ENCODE peak calls at places on chromosomes 6 and 20, in eight cellular contexts. One of them, this sample, is unnamed.

GRCh38 chr20:40741507-40742106 is 52.6 kb upstream of the MAFB start:
- DNase-seq in naive B cell: peak; percentile 6
- DNase-seq in activated naive CD4-positive, alpha-beta T cell: no peak
- DNase-seq in NCI-H2081: peak; percentile 2
- DNase-seq in CD4-positive, alpha-beta T cell: no peak
- DNase-seq in mammary epithelial cell: peak; percentile 37
- DNase-seq in heart left ventricle: no peak
- DNase-seq in fibroblast of lung: peak; percentile 55
- DNase-seq in this sample: no peak

GRCh38 chr20:61869750-61870507 is 195.8 kb downstream of the TAF4 start:
- DNase-seq in naive B cell: no peak
- DNase-seq in activated naive CD4-positive, alpha-beta T cell: no peak
- DNase-seq in NCI-H2081: no peak
- DNase-seq in CD4-positive, alpha-beta T cell: no peak
- DNase-seq in mammary epithelial cell: no peak
- DNase-seq in heart left ventricle: peak; percentile 48
- DNase-seq in fibroblast of lung: no peak
- DNase-seq in this sample: no peak

GRCh38 chr20:62623488-62624324 is 18.6 kb upstream of the SLCO4A1 start:
- DNase-seq in naive B cell: peak; percentile 83
- DNase-seq in activated naive CD4-positive, alpha-beta T cell: peak; percentile 46
- DNase-seq in NCI-H2081: no peak
- DNase-seq in CD4-positive, alpha-beta T cell: peak; percentile 78
- DNase-seq in mammary epithelial cell: peak; percentile 91
- DNase-seq in heart left ventricle: peak; percentile 96
- DNase-seq in fibroblast of lung: peak; percentile 83
- DNase-seq in this sample: no peak

GRCh38 chr20:49699200-49699992 is 14.3 kb downstream of the B4GALT5 start:
- DNase-seq in naive B cell: no peak
- DNase-seq in activated naive CD4-positive, alpha-beta T cell: no peak
- DNase-seq in NCI-H2081: no peak
- DNase-seq in CD4-positive, alpha-beta T cell: no peak
- DNase-seq in mammary epithelial cell: peak; percentile 93
- DNase-seq in heart left ventricle: no peak
- DNase-seq in fibroblast of lung: peak; percentile 26
- DNase-seq in this sample: no peak

GRCh38 chr6:96171112-96171511 is 155.3 kb downstream of the FUT9 start:
- DNase-seq in naive B cell: no peak
- DNase-seq in activated naive CD4-positive, alpha-beta T cell: no peak
- DNase-seq in NCI-H2081: no peak
- DNase-seq in CD4-positive, alpha-beta T cell: no peak
- DNase-seq in mammary epithelial cell: no peak
- DNase-seq in heart left ventricle: no peak
- DNase-seq in fibroblast of lung: no peak
- DNase-seq in this sample: no peak

GRCh38 chr6:24757610-24758009 is 17.1 kb upstream of the GMNN start:
- DNase-seq in naive B cell: no peak
- DNase-seq in activated naive CD4-positive, alpha-beta T cell: no peak
- DNase-seq in NCI-H2081: no peak
- DNase-seq in CD4-positive, alpha-beta T cell: no peak
- DNase-seq in mammary epithelial cell: no peak
- DNase-seq in heart left ventricle: no peak
- DNase-seq in fibroblast of lung: no peak
- DNase-seq in this sample: no peak

GRCh38 chr6:136030131-136030530 is 178.6 kb downstream of the PDE7B start:
- DNase-seq in naive B cell: no peak
- DNase-seq in activated naive CD4-positive, alpha-beta T cell: no peak
- DNase-seq in NCI-H2081: no peak
- DNase-seq in CD4-positive, alpha-beta T cell: no peak
- DNase-seq in mammary epithelial cell: no peak
- DNase-seq in heart left ventricle: no peak
- DNase-seq in fibroblast of lung: no peak
- DNase-seq in this sample: no peak

GRCh38 chr6:12354499-12354898 is 64.3 kb downstream of the EDN1 start:
- DNase-seq in naive B cell: no peak
- DNase-seq in activated naive CD4-positive, alpha-beta T cell: no peak
- DNase-seq in NCI-H2081: no peak
- DNase-seq in CD4-positive, alpha-beta T cell: no peak
- DNase-seq in mammary epithelial cell: peak; percentile 82
- DNase-seq in heart left ventricle: no peak
- DNase-seq in fibroblast of lung: peak; percentile 55
- DNase-seq in this sample: no peak

GRCh38 chr20:44010162-44010704 is 95.6 kb downstream of the TOX2 start:
- DNase-seq in naive B cell: no peak
- DNase-seq in activated naive CD4-positive, alpha-beta T cell: no peak
- DNase-seq in NCI-H2081: no peak
- DNase-seq in CD4-positive, alpha-beta T cell: no peak
- DNase-seq in mammary epithelial cell: no peak
- DNase-seq in heart left ventricle: no peak
- DNase-seq in fibroblast of lung: no peak
- DNase-seq in this sample: no peak

GRCh38 chr20:14445310-14445709 is 107.9 kb upstream of the FLRT3 start:
- DNase-seq in naive B cell: no peak
- DNase-seq in activated naive CD4-positive, alpha-beta T cell: no peak
- DNase-seq in NCI-H2081: no peak
- DNase-seq in CD4-positive, alpha-beta T cell: no peak
- DNase-seq in mammary epithelial cell: peak; percentile 71
- DNase-seq in heart left ventricle: no peak
- DNase-seq in fibroblast of lung: peak; percentile 72
- DNase-seq in this sample: no peak

GRCh38 chr6:19757036-19757435 is 80.1 kb upstream of the ID4 start:
- DNase-seq in naive B cell: no peak
- DNase-seq in activated naive CD4-positive, alpha-beta T cell: no peak
- DNase-seq in NCI-H2081: no peak
- DNase-seq in CD4-positive, alpha-beta T cell: no peak
- DNase-seq in mammary epithelial cell: no peak
- DNase-seq in heart left ventricle: no peak
- DNase-seq in fibroblast of lung: no peak
- DNase-seq in this sample: no peak

GRCh38 chr20:32667030-32667429 is 6.7 kb downstream of the C20orf203 start:
- DNase-seq in naive B cell: no peak
- DNase-seq in activated naive CD4-positive, alpha-beta T cell: no peak
- DNase-seq in NCI-H2081: no peak
- DNase-seq in CD4-positive, alpha-beta T cell: no peak
- DNase-seq in mammary epithelial cell: no peak
- DNase-seq in heart left ventricle: no peak
- DNase-seq in fibroblast of lung: no peak
- DNase-seq in this sample: no peak

GRCh38 chr6:49325901-49326300 is 137.2 kb downstream of the MMUT start:
- DNase-seq in naive B cell: no peak
- DNase-seq in activated naive CD4-positive, alpha-beta T cell: no peak
- DNase-seq in NCI-H2081: no peak
- DNase-seq in CD4-positive, alpha-beta T cell: no peak
- DNase-seq in mammary epithelial cell: peak; percentile 14
- DNase-seq in heart left ventricle: no peak
- DNase-seq in fibroblast of lung: no peak
- DNase-seq in this sample: no peak

GRCh38 chr6:112979830-112980229 is 632.7 kb downstream of the RFPL4B start:
- DNase-seq in naive B cell: no peak
- DNase-seq in activated naive CD4-positive, alpha-beta T cell: no peak
- DNase-seq in NCI-H2081: peak; percentile 16
- DNase-seq in CD4-positive, alpha-beta T cell: no peak
- DNase-seq in mammary epithelial cell: peak; percentile 1
- DNase-seq in heart left ventricle: no peak
- DNase-seq in fibroblast of lung: no peak
- DNase-seq in this sample: no peak

GRCh38 chr20:22617160-22617559 is 32.8 kb upstream of the FOXA2 start:
- DNase-seq in naive B cell: no peak
- DNase-seq in activated naive CD4-positive, alpha-beta T cell: no peak
- DNase-seq in NCI-H2081: no peak
- DNase-seq in CD4-positive, alpha-beta T cell: no peak
- DNase-seq in mammary epithelial cell: peak; percentile 32
- DNase-seq in heart left ventricle: no peak
- DNase-seq in fibroblast of lung: no peak
- DNase-seq in this sample: no peak

GRCh38 chr20:59525500-59526241 is 78.7 kb upstream of the PHACTR3 start:
- DNase-seq in naive B cell: no peak
- DNase-seq in activated naive CD4-positive, alpha-beta T cell: no peak
- DNase-seq in NCI-H2081: peak; percentile 11
- DNase-seq in CD4-positive, alpha-beta T cell: no peak
- DNase-seq in mammary epithelial cell: peak; percentile 19
- DNase-seq in heart left ventricle: peak; percentile 70
- DNase-seq in fibroblast of lung: peak; percentile 26
- DNase-seq in this sample: peak; percentile 2

GRCh38 chr6:41729624-41730023 is 5.8 kb downstream of the TFEB start:
- DNase-seq in naive B cell: no peak
- DNase-seq in activated naive CD4-positive, alpha-beta T cell: no peak
- DNase-seq in NCI-H2081: no peak
- DNase-seq in CD4-positive, alpha-beta T cell: no peak
- DNase-seq in mammary epithelial cell: no peak
- DNase-seq in heart left ventricle: no peak
- DNase-seq in fibroblast of lung: no peak
- DNase-seq in this sample: no peak

GRCh38 chr6:38714239-38715015 is 684 bp upstream of the DNAH8 start:
- DNase-seq in naive B cell: no peak
- DNase-seq in activated naive CD4-positive, alpha-beta T cell: no peak
- DNase-seq in NCI-H2081: no peak
- DNase-seq in CD4-positive, alpha-beta T cell: no peak
- DNase-seq in mammary epithelial cell: no peak
- DNase-seq in heart left ventricle: no peak
- DNase-seq in fibroblast of lung: no peak
- DNase-seq in this sample: no peak

GRCh38 chr6:82144007-82144851 is 103.3 kb downstream of the IBTK start:
- DNase-seq in naive B cell: no peak
- DNase-seq in activated naive CD4-positive, alpha-beta T cell: no peak
- DNase-seq in NCI-H2081: no peak
- DNase-seq in CD4-positive, alpha-beta T cell: no peak
- DNase-seq in mammary epithelial cell: peak; percentile 96
- DNase-seq in heart left ventricle: no peak
- DNase-seq in fibroblast of lung: peak; percentile 94
- DNase-seq in this sample: peak; percentile 24

GRCh38 chr20:7449269-7449668 is 491.0 kb downstream of the HAO1 start:
- DNase-seq in naive B cell: no peak
- DNase-seq in activated naive CD4-positive, alpha-beta T cell: no peak
- DNase-seq in NCI-H2081: no peak
- DNase-seq in CD4-positive, alpha-beta T cell: no peak
- DNase-seq in mammary epithelial cell: peak; percentile 55
- DNase-seq in heart left ventricle: no peak
- DNase-seq in fibroblast of lung: no peak
- DNase-seq in this sample: no peak

GRCh38 chr6:138491020-138491419 is 8.3 kb downstream of the NHSL1 start:
- DNase-seq in naive B cell: no peak
- DNase-seq in activated naive CD4-positive, alpha-beta T cell: no peak
- DNase-seq in NCI-H2081: no peak
- DNase-seq in CD4-positive, alpha-beta T cell: no peak
- DNase-seq in mammary epithelial cell: no peak
- DNase-seq in heart left ventricle: no peak
- DNase-seq in fibroblast of lung: no peak
- DNase-seq in this sample: no peak

GRCh38 chr6:54846857-54847721 is 518 bp downstream of the FAM83B start:
- DNase-seq in naive B cell: no peak
- DNase-seq in activated naive CD4-positive, alpha-beta T cell: no peak
- DNase-seq in NCI-H2081: no peak
- DNase-seq in CD4-positive, alpha-beta T cell: no peak
- DNase-seq in mammary epithelial cell: no peak
- DNase-seq in heart left ventricle: no peak
- DNase-seq in fibroblast of lung: no peak
- DNase-seq in this sample: no peak

GRCh38 chr6:48916523-48917050 is 546.5 kb downstream of the MMUT start:
- DNase-seq in naive B cell: no peak
- DNase-seq in activated naive CD4-positive, alpha-beta T cell: no peak
- DNase-seq in NCI-H2081: no peak
- DNase-seq in CD4-positive, alpha-beta T cell: no peak
- DNase-seq in mammary epithelial cell: no peak
- DNase-seq in heart left ventricle: no peak
- DNase-seq in fibroblast of lung: no peak
- DNase-seq in this sample: peak; percentile 2

GRCh38 chr6:2875840-2876207 is 27.3 kb downstream of the SERPINB9 start:
- DNase-seq in naive B cell: peak; percentile 76
- DNase-seq in activated naive CD4-positive, alpha-beta T cell: no peak
- DNase-seq in NCI-H2081: no peak
- DNase-seq in CD4-positive, alpha-beta T cell: peak; percentile 63
- DNase-seq in mammary epithelial cell: no peak
- DNase-seq in heart left ventricle: peak; percentile 80
- DNase-seq in fibroblast of lung: no peak
- DNase-seq in this sample: no peak

GRCh38 chr20:4901031-4901818 is 100.1 kb downstream of the SLC23A2 start:
- DNase-seq in naive B cell: no peak
- DNase-seq in activated naive CD4-positive, alpha-beta T cell: no peak
- DNase-seq in NCI-H2081: no peak
- DNase-seq in CD4-positive, alpha-beta T cell: no peak
- DNase-seq in mammary epithelial cell: no peak
- DNase-seq in heart left ventricle: no peak
- DNase-seq in fibroblast of lung: no peak
- DNase-seq in this sample: no peak

GRCh38 chr6:114648847-114649246 is 306.0 kb upstream of the HS3ST5 start:
- DNase-seq in naive B cell: no peak
- DNase-seq in activated naive CD4-positive, alpha-beta T cell: no peak
- DNase-seq in NCI-H2081: no peak
- DNase-seq in CD4-positive, alpha-beta T cell: no peak
- DNase-seq in mammary epithelial cell: no peak
- DNase-seq in heart left ventricle: no peak
- DNase-seq in fibroblast of lung: no peak
- DNase-seq in this sample: no peak

GRCh38 chr20:4245542-4245941 is 230.2 kb upstream of the RNF24 start:
- DNase-seq in naive B cell: no peak
- DNase-seq in activated naive CD4-positive, alpha-beta T cell: no peak
- DNase-seq in NCI-H2081: no peak
- DNase-seq in CD4-positive, alpha-beta T cell: no peak
- DNase-seq in mammary epithelial cell: no peak
- DNase-seq in heart left ventricle: no peak
- DNase-seq in fibroblast of lung: no peak
- DNase-seq in this sample: no peak

GRCh38 chr6:107830060-107830459 is 5.9 kb upstream of the SCML4 start:
- DNase-seq in naive B cell: no peak
- DNase-seq in activated naive CD4-positive, alpha-beta T cell: no peak
- DNase-seq in NCI-H2081: no peak
- DNase-seq in CD4-positive, alpha-beta T cell: no peak
- DNase-seq in mammary epithelial cell: no peak
- DNase-seq in heart left ventricle: no peak
- DNase-seq in fibroblast of lung: no peak
- DNase-seq in this sample: no peak

GRCh38 chr6:31651602-31652191 is 764 bp downstream of the BAG6 start:
- DNase-seq in naive B cell: no peak
- DNase-seq in activated naive CD4-positive, alpha-beta T cell: no peak
- DNase-seq in NCI-H2081: peak; percentile 31
- DNase-seq in CD4-positive, alpha-beta T cell: no peak
- DNase-seq in mammary epithelial cell: peak; percentile 76
- DNase-seq in heart left ventricle: no peak
- DNase-seq in fibroblast of lung: peak; percentile 77
- DNase-seq in this sample: peak; percentile 37